ENCODE peak calls at places on chromosomes 12 and 14, in eight cellular contexts. K, N, P, S, V, Q, B and Z are unnamed samples.

GRCh38 chr12:47737936-47738335 is 12.6 kb upstream of the ENDOU start:
- DNase-seq in K (no peak), N (no peak), P (no peak), S (no peak), V (no peak), Q (no peak), B (peak; percentile 67), Z (no peak)

GRCh38 chr12:88416786-88417185 is 163.5 kb downstream of the KITLG start:
- DNase-seq in K (no peak), N (no peak), P (no peak), S (no peak), V (no peak), Q (no peak), B (no peak), Z (no peak)

GRCh38 chr12:4807116-4807783 is 87.0 kb downstream of the GALNT8 start:
- DNase-seq in K (peak; percentile 21), N (no peak), P (peak; percentile 16), S (peak; percentile 15), V (no peak), Q (no peak), B (no peak), Z (no peak)

GRCh38 chr12:104137175-104137901 is 672 bp downstream of the NFYB start:
- DNase-seq in K (peak; percentile 68), N (peak; percentile 48), P (peak; percentile 80), S (peak; percentile 69), V (no peak), Q (peak; percentile 67), B (peak; percentile 78), Z (no peak)

GRCh38 chr14:74509587-74510210 is 16.1 kb downstream of the ISCA2 start:
- DNase-seq in K (no peak), N (no peak), P (no peak), S (no peak), V (no peak), Q (peak; percentile 19), B (peak; percentile 47), Z (no peak)

GRCh38 chr12:64633186-64633939 is 23.1 kb downstream of the RASSF3 start:
- DNase-seq in K (no peak), N (no peak), P (no peak), S (no peak), V (no peak), Q (no peak), B (no peak), Z (no peak)

GRCh38 chr14:76268013-76268376 is 107.9 kb upstream of the ESRRB start:
- DNase-seq in K (no peak), N (no peak), P (no peak), S (no peak), V (no peak), Q (no peak), B (no peak), Z (no peak)

GRCh38 chr14:49581209-49581960 is 4.8 kb downstream of the RPS29 start:
- DNase-seq in K (no peak), N (no peak), P (no peak), S (no peak), V (no peak), Q (no peak), B (no peak), Z (no peak)

GRCh38 chr14:58792421-58792820 is 154.7 kb downstream of the DACT1 start:
- DNase-seq in K (no peak), N (no peak), P (no peak), S (no peak), V (no peak), Q (no peak), B (no peak), Z (no peak)

GRCh38 chr12:1222858-1223644 is 232.0 kb downstream of the ERC1 start:
- DNase-seq in K (no peak), N (no peak), P (no peak), S (no peak), V (no peak), Q (no peak), B (no peak), Z (no peak)

GRCh38 chr14:30272848-30273563 is 286.0 kb upstream of the G2E3 start:
- DNase-seq in K (no peak), N (no peak), P (no peak), S (peak; percentile 45), V (no peak), Q (no peak), B (no peak), Z (no peak)

GRCh38 chr14:84397621-84398020 is 1132.3 kb upstream of the FLRT2 start:
- DNase-seq in K (no peak), N (no peak), P (no peak), S (no peak), V (no peak), Q (no peak), B (no peak), Z (no peak)

GRCh38 chr12:54159140-54159539 is 29.6 kb downstream of the SMUG1 start:
- DNase-seq in K (peak; percentile 71), N (peak; percentile 7), P (peak; percentile 68), S (peak; percentile 80), V (no peak), Q (no peak), B (no peak), Z (no peak)

GRCh38 chr12:24950231-24950834 is 1.4 kb upstream of the BCAT1 start:
- DNase-seq in K (peak; percentile 94), N (no peak), P (peak; percentile 91), S (no peak), V (no peak), Q (no peak), B (no peak), Z (no peak)

GRCh38 chr12:14614704-14615121 is 47.0 kb upstream of the PLBD1 start:
- DNase-seq in K (peak; percentile 83), N (no peak), P (peak; percentile 33), S (no peak), V (no peak), Q (no peak), B (no peak), Z (no peak)

GRCh38 chr12:123936956-123937706 is 35.5 kb downstream of the CCDC92 start:
- DNase-seq in K (no peak), N (no peak), P (no peak), S (no peak), V (no peak), Q (no peak), B (no peak), Z (no peak)

GRCh38 chr12:28313631-28314030 is 123.4 kb downstream of the CCDC91 start:
- DNase-seq in K (no peak), N (peak; percentile 36), P (no peak), S (no peak), V (peak; percentile 19), Q (no peak), B (no peak), Z (no peak)

GRCh38 chr12:52300796-52301691 is 9.7 kb upstream of the KRT81 start:
- DNase-seq in K (no peak), N (peak; percentile 25), P (no peak), S (no peak), V (no peak), Q (no peak), B (no peak), Z (no peak)

GRCh38 chr12:52307836-52308806 is 13.1 kb downstream of the KRT83 start:
- DNase-seq in K (no peak), N (peak; percentile 41), P (no peak), S (peak; percentile 88), V (peak; percentile 20), Q (peak; percentile 89), B (no peak), Z (no peak)

GRCh38 chr12:52308807-52309425 is 12.3 kb downstream of the KRT83 start:
- DNase-seq in K (no peak), N (no peak), P (no peak), S (no peak), V (no peak), Q (no peak), B (no peak), Z (no peak)

GRCh38 chr12:52310622-52311281 is 10.4 kb downstream of the KRT83 start:
- DNase-seq in K (no peak), N (peak; percentile 16), P (no peak), S (no peak), V (peak; percentile 6), Q (no peak), B (no peak), Z (no peak)

GRCh38 chr12:52305921-52306705 is 14.8 kb upstream of the KRT81 start:
- DNase-seq in K (no peak), N (no peak), P (no peak), S (no peak), V (no peak), Q (no peak), B (no peak), Z (no peak)
- TF ChIP-seq CTCF in K (peak; percentile 34), N (peak; percentile 50), P (peak; percentile 33), S (peak; percentile 49), V (peak; percentile 49), Q (no peak), B (no peak), Z (peak; percentile 4)

GRCh38 chr12:120497524-120498150 is 1.7 kb downstream of the DYNLL1 start:
- DNase-seq in K (no peak), N (peak; percentile 27), P (no peak), S (no peak), V (peak; percentile 26), Q (no peak), B (no peak), Z (no peak)
- H3K4me3 ChIP-seq in K (peak overlapping the region; percentile 90), N (peak overlapping the region; percentile 88), P (peak overlapping the region; percentile 82), S (peak overlapping the region; percentile 86), V (peak overlapping the region; percentile 96), Q (peak overlapping the region; percentile 99), B (peak overlapping the region; percentile 74), Z (peak overlapping the region; percentile 91)

GRCh38 chr12:55797550-55797949 is 20.0 kb downstream of the SARNP start:
- DNase-seq in K (no peak), N (no peak), P (no peak), S (no peak), V (no peak), Q (no peak), B (no peak), Z (no peak)

GRCh38 chr12:55795950-55796349 is 21.6 kb downstream of the SARNP start:
- DNase-seq in K (no peak), N (no peak), P (no peak), S (no peak), V (no peak), Q (no peak), B (no peak), Z (no peak)

DNA sequence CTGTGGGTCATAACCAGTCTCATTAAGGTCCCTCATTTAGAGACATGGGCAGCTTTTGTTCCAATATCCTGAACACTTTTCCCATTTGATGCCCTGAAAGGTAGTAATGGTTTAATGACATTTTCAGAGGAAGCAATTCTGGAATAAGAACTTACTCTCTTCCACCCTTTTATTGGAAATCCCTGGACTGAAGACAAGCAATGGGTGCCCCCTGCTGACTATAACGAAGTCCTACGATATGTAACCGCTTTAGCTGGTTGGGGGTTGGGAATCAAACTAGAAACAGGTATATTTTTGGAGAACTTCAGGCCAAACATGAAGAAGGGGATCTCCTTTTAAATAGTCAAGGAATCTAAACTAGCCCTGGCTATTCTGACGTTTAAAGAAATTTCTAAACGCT is 20.5 kb downstream of the SARNP start:
- DNase-seq in K (peak; percentile 16), N (peak; percentile 74), P (no peak), S (peak; percentile 78), V (peak; percentile 33), Q (no peak), B (no peak), Z (no peak)
- TF ChIP-seq CTCF in K (no peak), N (peak; percentile 67), P (no peak), S (peak; percentile 71), V (peak; percentile 71), Q (peak; percentile 50), B (peak; percentile 29), Z (peak; percentile 54)

DNA sequence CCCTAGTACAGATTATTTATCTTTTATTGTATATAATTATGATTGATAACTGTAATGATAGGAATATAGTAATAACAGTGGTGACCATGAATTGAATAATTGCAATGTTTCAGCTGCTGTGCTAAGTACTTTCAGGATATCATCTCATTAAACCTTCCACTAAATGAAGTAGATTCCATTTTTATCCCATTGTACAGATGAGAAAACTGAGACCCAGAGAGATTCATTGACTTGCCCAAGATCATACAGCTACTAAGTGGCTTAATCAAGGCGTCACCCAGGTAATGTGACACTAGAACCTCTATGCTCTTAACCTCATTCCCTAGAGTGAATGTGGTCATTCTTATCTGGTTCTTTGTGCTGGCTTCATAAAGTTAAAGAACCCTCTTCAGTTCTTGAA is 124.6 kb downstream of the KTN1 start:
- DNase-seq in K (no peak), N (no peak), P (no peak), S (no peak), V (no peak), Q (no peak), B (no peak), Z (no peak)
- H3K4me3 ChIP-seq in K (no peak overlapping the region), N (no peak overlapping the region), P (no peak overlapping the region), S (no peak overlapping the region), V (no peak overlapping the region), Q (no peak overlapping the region), B (no peak overlapping the region), Z (no peak overlapping the region)